ENCODE peak calls at places on chromosomes 12 and 14, in six cellular contexts. O is AG10803; G is CD4-positive, CD25-positive, alpha-beta regulatory T cell; P is cardiac fibroblast; M is heart right ventricle; D is cardiac muscle cell. B is an unnamed sample.

GRCh38 chr12:24561882-24562760 is 386.8 kb downstream of the BCAT1 start:
- DNase-seq in O (peak; percentile 29), P (peak; percentile 69), M (peak; percentile 69), D (peak; percentile 82), G (no peak), B (peak; percentile 38)

GRCh38 chr12:108214486-108214885 is 85.4 kb downstream of the WSCD2 start:
- DNase-seq in P (peak; percentile 10), M (peak; percentile 33), D (peak; percentile 82), O (peak; percentile 16), G (no peak), B (no peak)

GRCh38 chr14:44035707-44036106 is 471.4 kb downstream of the FSCB start:
- DNase-seq in O (no peak), M (no peak), G (no peak), P (no peak), D (no peak), B (no peak)

GRCh38 chr12:22268406-22268805 is 66.1 kb downstream of the ST8SIA1 start:
- DNase-seq in M (no peak), O (no peak), P (no peak), D (no peak), G (no peak), B (no peak)

GRCh38 chr14:105162374-105162979 is 6.1 kb downstream of the JAG2 start:
- DNase-seq in D (no peak), O (no peak), P (no peak), M (no peak), G (no peak), B (no peak)

GRCh38 chr14:45249847-45250575 is 3.0 kb downstream of the MIS18BP1 start:
- DNase-seq in O (peak; percentile 79), G (no peak), M (no peak), D (no peak), P (peak; percentile 81), B (peak; percentile 36)

GRCh38 chr14:49960453-49960852 is 67.6 kb downstream of the ARF6 start:
- DNase-seq in O (no peak), M (no peak), G (no peak), D (no peak), P (no peak), B (no peak)

GRCh38 chr12:122081108-122081696 is 2.6 kb downstream of the MLXIP start:
- DNase-seq in M (no peak), G (no peak), D (no peak), P (peak; percentile 74), O (peak; percentile 61), B (no peak)

GRCh38 chr12:104358353-104359003 is 54.9 kb downstream of the EID3 start:
- DNase-seq in O (no peak), P (peak; percentile 68), M (peak; percentile 35), G (peak; percentile 33), D (peak; percentile 64), B (peak; percentile 62)

GRCh38 chr12:15446798-15447197 is 124.5 kb downstream of the PTPRO start:
- DNase-seq in D (no peak), G (no peak), O (no peak), P (peak; percentile 43), M (no peak), B (no peak)

GRCh38 chr12:8840938-8841633 is 18.7 kb downstream of the A2ML1 start:
- DNase-seq in D (no peak), M (no peak), G (no peak), O (no peak), P (no peak), B (no peak)

GRCh38 chr14:73489481-73490175 is 1.1 kb upstream of the RIOX1 start:
- DNase-seq in G (no peak), D (no peak), P (no peak), M (no peak), O (no peak), B (no peak)

GRCh38 chr12:22856120-22856699 is 231.2 kb downstream of the ETNK1 start:
- DNase-seq in P (peak; percentile 68), G (no peak), M (no peak), O (peak; percentile 52), D (peak; percentile 47), B (peak; percentile 18)

GRCh38 chr12:52798671-52799497 is 3.0 kb upstream of the KRT3 start:
- DNase-seq in G (no peak), P (peak; percentile 19), O (peak; percentile 57), D (no peak), M (no peak), B (no peak)

GRCh38 chr14:72828604-72829003 is 65.3 kb downstream of the DPF3 start:
- DNase-seq in O (no peak), P (no peak), D (peak; percentile 7), G (no peak), M (no peak), B (no peak)

GRCh38 chr14:47270715-47271114 is 404.7 kb downstream of the MDGA2 start:
- DNase-seq in P (no peak), M (no peak), D (no peak), G (no peak), O (no peak), B (no peak)

GRCh38 chr12:130468700-130469245 is 131.1 kb downstream of the PIWIL1 start:
- DNase-seq in O (no peak), P (no peak), M (no peak), G (no peak), D (no peak), B (no peak)

GRCh38 chr12:123067654-123068053 is 83.2 kb downstream of the PITPNM2 start:
- DNase-seq in D (no peak), O (no peak), M (peak; percentile 39), G (no peak), P (no peak), B (no peak)

GRCh38 chr12:52873832-52874572 is 25.2 kb upstream of the KRT78 start:
- DNase-seq in P (peak; percentile 93), O (peak; percentile 89), M (peak; percentile 91), G (peak; percentile 28), D (peak; percentile 67), B (no peak)

GRCh38 chr12:88578821-88579518 is 1.3 kb downstream of the KITLG start:
- DNase-seq in G (no peak), P (peak; percentile 47), O (no peak), D (peak; percentile 38), M (no peak), B (no peak)

GRCh38 chr12:12685305-12685704 is 10.7 kb downstream of the GPR19 start:
- DNase-seq in P (no peak), G (no peak), M (no peak), O (no peak), D (no peak), B (no peak)

GRCh38 chr12:131537267-131537920 is 173.5 kb upstream of the SFSWAP start:
- DNase-seq in O (no peak), M (no peak), P (no peak), D (peak; percentile 12), G (no peak), B (no peak)

GRCh38 chr12:69389836-69390235 is 30.3 kb downstream of the YEATS4 start:
- DNase-seq in M (no peak), D (no peak), G (no peak), O (peak; percentile 62), P (peak; percentile 94), B (no peak)

GRCh38 chr12:107344035-107344808 is 250.9 kb upstream of the CRY1 start:
- DNase-seq in P (peak; percentile 64), G (no peak), O (peak; percentile 32), D (no peak), M (no peak), B (no peak)

GRCh38 chr12:126792411-126792810 is 1474.6 kb upstream of the TMEM132C start:
- DNase-seq in G (no peak), O (no peak), M (no peak), P (no peak), D (no peak), B (no peak)

GRCh38 chr12:54603173-54603814 is 14.8 kb upstream of the PPP1R1A start:
- DNase-seq in O (peak; percentile 64), M (no peak), P (peak; percentile 87), G (peak; percentile 38), D (peak; percentile 77), B (peak; percentile 80)

GRCh38 chr14:81366259-81366658 is 33.9 kb downstream of the STON2 start:
- DNase-seq in P (no peak), M (no peak), O (no peak), G (no peak), D (no peak), B (no peak)

GRCh38 chr12:111766608-111767361 is at the start of gene ALDH2:
- DNase-seq in G (no peak), M (peak; percentile 84), D (peak; percentile 92), O (peak; percentile 40), P (peak; percentile 31), B (no peak)

DNA sequence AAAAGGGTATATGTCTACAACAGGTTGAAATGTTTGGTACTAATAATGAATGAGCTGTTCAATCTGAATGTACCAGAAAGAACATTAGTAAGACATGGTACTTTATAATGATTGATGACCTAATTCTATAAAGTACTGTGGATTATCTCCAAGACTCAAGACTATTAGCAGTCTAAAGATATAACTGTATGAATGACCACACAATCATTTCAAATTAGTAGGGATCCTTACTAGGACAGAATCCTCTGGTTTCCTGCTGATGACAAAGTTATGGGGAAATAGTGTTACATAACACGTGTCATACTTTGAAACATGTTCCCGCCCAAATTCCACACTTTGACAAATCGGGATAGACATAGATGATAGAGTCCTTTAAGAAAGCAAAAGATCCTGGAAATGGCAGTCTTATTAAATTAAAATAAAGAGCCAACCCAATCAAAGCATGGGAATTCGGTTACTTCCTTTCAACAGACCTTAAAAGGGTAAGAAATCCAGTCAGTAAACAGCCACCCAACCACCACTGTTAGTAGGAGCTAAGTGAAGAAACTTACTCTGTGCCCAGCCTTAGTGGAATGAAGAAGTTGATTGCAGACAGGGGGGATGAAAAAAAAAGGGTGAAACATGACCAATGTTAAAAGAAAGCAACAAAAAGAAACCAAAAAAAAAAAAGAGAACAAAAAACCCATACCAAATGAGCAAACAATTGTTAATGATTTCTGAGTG is 2.8 kb downstream of the VPS29 start:
- DNase-seq in G (no peak), O (peak; percentile 64), M (no peak), P (peak; percentile 62), D (no peak), B (peak; percentile 12)
- H3K4me3 ChIP-seq in G (peak overlapping the region; percentile 4), O (no peak overlapping the region), M (no peak overlapping the region), P (no peak overlapping the region), D (no peak overlapping the region), B (no peak overlapping the region)

GRCh38 chr12:1972856-1973317 is 31.4 kb downstream of the DCP1B start:
- DNase-seq in M (peak; percentile 24), D (peak; percentile 87), O (peak; percentile 25), G (no peak), P (peak; percentile 36), B (no peak)
- H3K4me3 ChIP-seq in M (peak overlapping the region; percentile 53), D (peak overlapping the region; percentile 31), O (no peak overlapping the region), G (no peak overlapping the region), P (no peak overlapping the region), B (no peak overlapping the region)

GRCh38 chr14:93901813-93902212 is 25.3 kb upstream of the FAM181A start:
- DNase-seq in P (no peak), D (no peak), M (no peak), O (no peak), G (no peak), B (no peak)

GRCh38 chr14:93897476-93897845 is 29.7 kb upstream of the FAM181A start:
- DNase-seq in G (no peak), M (no peak), D (no peak), P (no peak), O (no peak), B (peak; percentile 21)

GRCh38 chr14:93894992-93895391 is 32.2 kb upstream of the FAM181A start:
- DNase-seq in M (no peak), G (no peak), O (no peak), D (no peak), P (no peak), B (no peak)

GRCh38 chr14:93898731-93899130 is 28.4 kb upstream of the FAM181A start:
- DNase-seq in P (no peak), D (no peak), O (no peak), M (no peak), G (no peak), B (no peak)

GRCh38 chr14:93898081-93898611 is 29.0 kb upstream of the FAM181A start:
- DNase-seq in G (no peak), D (no peak), M (no peak), O (no peak), P (no peak), B (no peak)
- H3K4me3 ChIP-seq in G (no peak overlapping the region), D (no peak overlapping the region), M (no peak overlapping the region), O (no peak overlapping the region), P (no peak overlapping the region), B (no peak overlapping the region)

GRCh38 chr14:76138119-76138757 is 13.5 kb upstream of the GPATCH2L start:
- DNase-seq in M (no peak), O (no peak), D (no peak), G (no peak), P (peak; percentile 4), B (no peak)
- H3K4me3 ChIP-seq in M (peak overlapping the region; percentile 44), O (no peak overlapping the region), D (peak overlapping the region; percentile 33), G (no peak overlapping the region), P (no peak overlapping the region), B (no peak overlapping the region)

B was measured in Jurkat, Clone E6-1.